ENCODE peak calls at places on chromosome 22, in four cellular contexts. One of them, this sample, is unnamed.

GRCh38 chr22:36280379-36280778 is 27.4 kb downstream of the APOL1 start:
- DNase-seq in heart left ventricle: no peak
- DNase-seq in lower lobe of right lung: no peak
- DNase-seq in neural progenitor cell: no peak
- DNase-seq in this sample: no peak

GRCh38 chr22:31126128-31126868 is 3.5 kb downstream of the INPP5J start:
- DNase-seq in heart left ventricle: no peak
- DNase-seq in neural progenitor cell: no peak
- DNase-seq in lower lobe of right lung: no peak
- DNase-seq in this sample: no peak

GRCh38 chr22:36101756-36102155 is 58.8 kb downstream of the APOL3 start:
- DNase-seq in lower lobe of right lung: no peak
- DNase-seq in neural progenitor cell: no peak
- DNase-seq in heart left ventricle: no peak
- DNase-seq in this sample: no peak

GRCh38 chr22:38766076-38766777 is 10.4 kb upstream of the SUN2 start:
- DNase-seq in neural progenitor cell: peak; percentile 77
- DNase-seq in heart left ventricle: no peak
- DNase-seq in lower lobe of right lung: peak; percentile 63
- DNase-seq in this sample: peak; percentile 32

GRCh38 chr22:50247748-50248147 is 2.9 kb upstream of the TUBGCP6 start:
- DNase-seq in heart left ventricle: no peak
- DNase-seq in lower lobe of right lung: no peak
- DNase-seq in neural progenitor cell: peak; percentile 66
- DNase-seq in this sample: no peak

GRCh38 chr22:37218771-37219411 is 6.6 kb upstream of the SSTR3 start:
- DNase-seq in neural progenitor cell: no peak
- DNase-seq in lower lobe of right lung: no peak
- DNase-seq in heart left ventricle: no peak
- DNase-seq in this sample: peak; percentile 96

GRCh38 chr22:37163618-37164534 is 14.2 kb upstream of the IL2RB start:
- DNase-seq in neural progenitor cell: no peak
- DNase-seq in heart left ventricle: no peak
- DNase-seq in lower lobe of right lung: peak; percentile 35
- DNase-seq in this sample: no peak

GRCh38 chr22:26903030-26903856 is 245.9 kb downstream of the MIAT start:
- DNase-seq in lower lobe of right lung: no peak
- DNase-seq in neural progenitor cell: peak; percentile 74
- DNase-seq in heart left ventricle: no peak
- DNase-seq in this sample: no peak

GRCh38 chr22:24474649-24475048 is 20.5 kb upstream of the UPB1 start:
- DNase-seq in neural progenitor cell: no peak
- DNase-seq in lower lobe of right lung: no peak
- DNase-seq in heart left ventricle: no peak
- DNase-seq in this sample: no peak

GRCh38 chr22:44451016-44451415 is 47.0 kb downstream of the RTL6 start:
- DNase-seq in lower lobe of right lung: no peak
- DNase-seq in neural progenitor cell: no peak
- DNase-seq in heart left ventricle: no peak
- DNase-seq in this sample: no peak

GRCh38 chr22:50576070-50576469 is 2.2 kb downstream of the CPT1B start:
- DNase-seq in heart left ventricle: no peak
- DNase-seq in neural progenitor cell: peak; percentile 61
- DNase-seq in lower lobe of right lung: no peak
- DNase-seq in this sample: no peak

GRCh38 chr22:27554106-27554814 is 247.3 kb downstream of the MN1 start:
- DNase-seq in heart left ventricle: no peak
- DNase-seq in neural progenitor cell: peak; percentile 40
- DNase-seq in lower lobe of right lung: no peak
- DNase-seq in this sample: no peak

GRCh38 chr22:17131686-17132085 is 10.5 kb upstream of the TMEM121B start:
- DNase-seq in lower lobe of right lung: no peak
- DNase-seq in heart left ventricle: no peak
- DNase-seq in neural progenitor cell: peak; percentile 65
- DNase-seq in this sample: no peak

GRCh38 chr22:37502342-37503182 is 16.4 kb upstream of the MFNG start:
- DNase-seq in lower lobe of right lung: peak; percentile 86
- DNase-seq in heart left ventricle: no peak
- DNase-seq in neural progenitor cell: no peak
- DNase-seq in this sample: no peak

GRCh38 chr22:32340437-32340836 is 17.2 kb upstream of the RFPL3 start:
- DNase-seq in lower lobe of right lung: no peak
- DNase-seq in neural progenitor cell: no peak
- DNase-seq in heart left ventricle: no peak
- DNase-seq in this sample: no peak

GRCh38 chr22:27573280-27573711 is 228.3 kb downstream of the MN1 start:
- DNase-seq in heart left ventricle: no peak
- DNase-seq in lower lobe of right lung: no peak
- DNase-seq in neural progenitor cell: peak; percentile 19
- DNase-seq in this sample: no peak

GRCh38 chr22:50360578-50360977 is 17.5 kb downstream of the PPP6R2 start:
- DNase-seq in heart left ventricle: no peak
- DNase-seq in lower lobe of right lung: no peak
- DNase-seq in neural progenitor cell: no peak
- DNase-seq in this sample: no peak

GRCh38 chr22:39148727-39149535 is 3.5 kb downstream of the CBX7 start:
- DNase-seq in heart left ventricle: peak; percentile 52
- DNase-seq in neural progenitor cell: peak; percentile 56
- DNase-seq in lower lobe of right lung: no peak
- DNase-seq in this sample: peak; percentile 71

GRCh38 chr22:44723801-44724200 is 21.8 kb downstream of the PRR5 start:
- DNase-seq in neural progenitor cell: no peak
- DNase-seq in lower lobe of right lung: no peak
- DNase-seq in heart left ventricle: no peak
- DNase-seq in this sample: no peak

GRCh38 chr22:42811510-42811909 is 45.6 kb downstream of the ARFGAP3 start:
- DNase-seq in heart left ventricle: no peak
- DNase-seq in neural progenitor cell: no peak
- DNase-seq in lower lobe of right lung: no peak
- DNase-seq in this sample: no peak
- H3K27me3 ChIP-seq in heart left ventricle: no peaks in the 10 kb centered on the region
- H3K27me3 ChIP-seq in neural progenitor cell: no peaks in the 10 kb centered on the region
- H3K27me3 ChIP-seq in lower lobe of right lung: no peaks in the 10 kb centered on the region
- H3K27me3 ChIP-seq in this sample: no peaks in the 10 kb centered on the region

GRCh38 chr22:46064236-46064965 is 85.9 kb upstream of the PPARA start:
- DNase-seq in neural progenitor cell: no peak
- DNase-seq in lower lobe of right lung: peak; percentile 39
- DNase-seq in heart left ventricle: no peak
- DNase-seq in this sample: no peak
- H3K27me3 ChIP-seq in neural progenitor cell: peaks cover 100% of the 10 kb centered on the region
- H3K27me3 ChIP-seq in lower lobe of right lung: no peaks in the 10 kb centered on the region
- H3K27me3 ChIP-seq in heart left ventricle: no peaks in the 10 kb centered on the region
- H3K27me3 ChIP-seq in this sample: no peaks in the 10 kb centered on the region

DNA sequence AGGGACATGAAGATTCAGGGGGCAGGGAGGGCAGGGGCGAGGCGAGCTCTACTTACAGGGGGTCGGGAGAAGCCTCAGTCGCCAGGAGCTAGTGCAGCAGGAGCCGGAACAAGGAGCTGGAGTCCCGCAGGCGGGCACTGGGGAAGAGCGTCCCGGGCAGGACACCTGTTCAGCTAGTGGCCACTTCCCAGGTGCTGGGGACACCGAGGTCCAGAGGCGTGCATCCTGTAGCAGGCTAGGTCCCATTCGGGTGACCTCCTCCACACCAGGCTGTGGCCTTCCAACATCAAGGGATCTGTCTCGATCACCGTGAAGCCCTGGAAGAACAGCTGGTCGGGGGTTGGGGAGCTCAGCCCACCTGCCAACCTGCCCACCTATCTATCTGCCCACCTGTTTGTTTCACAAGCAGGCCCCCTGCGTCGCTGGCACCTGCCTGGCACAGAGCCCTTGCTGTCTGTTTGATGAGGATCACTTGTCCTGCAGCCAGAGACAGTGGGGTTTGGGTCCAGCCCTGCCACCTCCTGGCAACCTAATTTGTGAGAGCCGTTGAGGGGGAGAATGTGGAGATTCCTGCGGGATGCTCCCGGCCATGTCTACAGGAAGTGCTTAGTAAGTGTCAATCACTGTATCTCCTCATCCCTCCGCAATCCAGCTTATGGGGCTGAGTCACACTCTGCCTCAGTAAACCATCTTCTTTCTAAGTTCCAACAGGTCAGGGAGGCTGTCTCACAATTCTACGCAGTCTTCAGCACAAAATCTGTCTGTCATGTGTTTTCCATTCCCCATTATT is 940.9 kb downstream of the BRD1 start:
- DNase-seq in lower lobe of right lung: peak; percentile 36
- DNase-seq in heart left ventricle: no peak
- DNase-seq in neural progenitor cell: no peak
- DNase-seq in this sample: no peak
- H3K27me3 ChIP-seq in lower lobe of right lung: peaks cover 13% of the 10 kb centered on the region
- H3K27me3 ChIP-seq in heart left ventricle: peaks cover 20% of the 10 kb centered on the region
- H3K27me3 ChIP-seq in neural progenitor cell: no peaks in the 10 kb centered on the region
- H3K27me3 ChIP-seq in this sample: no peaks in the 10 kb centered on the region

DNA sequence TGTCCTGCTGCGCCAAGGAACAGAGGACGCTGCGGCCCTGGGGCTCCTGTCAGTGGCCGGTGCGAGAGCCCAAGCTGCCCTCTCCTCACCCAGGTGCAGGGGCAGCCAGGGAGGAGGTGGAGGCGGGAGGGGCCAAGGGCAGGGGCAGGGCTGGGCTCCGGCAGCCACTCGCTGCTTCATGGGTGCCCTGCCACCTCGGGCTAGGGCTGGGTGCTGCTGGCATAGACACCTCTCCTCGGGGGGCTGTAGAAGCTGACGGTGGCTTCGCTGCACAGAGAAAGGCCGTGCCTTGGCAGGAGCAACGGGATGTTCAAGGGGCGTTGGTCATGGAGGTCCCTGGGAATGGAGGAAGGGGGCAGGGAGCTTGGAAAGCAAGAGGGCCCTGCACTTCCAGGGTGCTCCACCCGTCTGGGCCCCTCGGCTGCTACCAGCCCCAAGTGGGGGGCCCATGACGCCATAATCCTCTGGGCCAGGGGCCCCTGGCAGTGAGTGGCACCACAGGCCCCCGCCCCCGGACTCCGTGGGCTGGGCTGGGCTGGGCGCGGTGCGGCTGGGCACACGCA is 1.6 kb upstream of the TBX1 start:
- DNase-seq in heart left ventricle: no peak
- DNase-seq in lower lobe of right lung: no peak
- DNase-seq in neural progenitor cell: no peak
- DNase-seq in this sample: no peak
- H3K27me3 ChIP-seq in heart left ventricle: peaks cover 94% of the 10 kb centered on the region
- H3K27me3 ChIP-seq in lower lobe of right lung: peaks cover 92% of the 10 kb centered on the region
- H3K27me3 ChIP-seq in neural progenitor cell: peaks cover 99% of the 10 kb centered on the region
- H3K27me3 ChIP-seq in this sample: peaks cover 11% of the 10 kb centered on the region

DNA sequence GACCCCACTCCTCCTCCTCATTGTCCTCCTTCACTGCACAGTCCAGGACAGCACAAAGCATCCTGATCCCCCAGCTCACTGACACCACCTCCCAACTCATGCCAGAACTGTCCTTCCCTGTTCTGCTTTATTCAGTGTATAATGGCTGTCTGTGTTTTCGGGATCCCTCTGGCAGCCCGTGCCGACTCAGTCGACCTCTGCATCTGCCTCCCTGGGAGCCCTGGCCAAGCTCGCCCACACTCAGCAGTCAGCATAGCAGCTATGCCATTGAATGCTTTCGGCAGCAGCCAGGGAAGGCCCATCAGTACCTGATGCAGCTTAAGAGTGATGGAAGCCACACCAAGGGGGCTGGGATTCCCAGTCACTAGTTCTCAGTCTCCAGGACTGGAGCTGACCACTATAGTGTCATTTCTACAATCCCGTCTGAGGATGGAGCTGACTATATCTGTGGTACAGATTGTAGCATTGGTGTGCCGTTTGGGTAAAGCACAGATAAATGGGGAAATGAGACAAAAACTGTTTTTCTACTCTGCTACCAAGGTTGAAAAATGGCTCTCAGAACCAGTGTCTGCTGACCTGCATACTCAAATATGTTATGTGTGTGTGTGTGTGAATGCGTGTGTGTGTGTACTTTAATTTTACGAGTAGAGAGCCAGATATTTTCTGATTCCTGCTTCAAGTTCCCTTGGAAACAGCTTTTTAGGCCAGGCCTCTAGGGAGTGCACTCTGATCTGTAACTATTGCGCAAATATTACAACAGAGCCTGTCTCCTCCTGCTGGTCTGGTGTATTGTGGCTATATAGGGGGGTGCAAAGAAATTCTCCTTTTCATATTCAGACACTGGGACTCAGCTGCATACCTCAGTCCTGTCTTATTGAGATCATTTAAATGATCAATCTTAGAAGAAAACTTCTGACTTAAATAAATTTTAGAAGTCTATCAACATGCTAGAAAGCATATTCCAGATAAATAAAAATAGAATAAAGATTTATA is 78.8 kb upstream of the TOP3B start:
- DNase-seq in lower lobe of right lung: no peak
- DNase-seq in heart left ventricle: peak; percentile 53
- DNase-seq in neural progenitor cell: no peak
- DNase-seq in this sample: no peak
- H3K27me3 ChIP-seq in lower lobe of right lung: peaks cover 21% of the 10 kb centered on the region
- H3K27me3 ChIP-seq in heart left ventricle: peaks cover 11% of the 10 kb centered on the region
- H3K27me3 ChIP-seq in neural progenitor cell: peaks cover 87% of the 10 kb centered on the region
- H3K27me3 ChIP-seq in this sample: no peaks in the 10 kb centered on the region

DNA sequence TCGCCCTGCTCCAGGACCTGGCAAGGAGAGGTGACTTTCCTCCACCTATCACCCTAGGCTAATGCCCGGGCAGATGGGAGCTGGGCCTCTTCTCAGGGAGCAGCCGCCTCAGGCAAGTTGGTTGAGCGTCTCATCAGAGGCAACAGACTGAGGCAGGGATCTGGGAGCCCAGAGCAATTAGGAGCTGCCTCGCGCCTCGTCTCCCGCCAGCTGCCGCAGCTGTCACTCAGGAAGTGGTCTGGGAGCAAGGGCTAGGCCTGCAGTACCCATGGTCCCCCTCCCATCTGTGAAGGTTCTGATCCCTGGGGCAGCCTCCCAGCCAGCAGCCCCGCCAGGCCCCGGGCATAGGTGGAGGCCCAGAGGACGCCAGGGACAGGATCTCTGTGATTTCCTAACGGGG is 4.6 kb upstream of the CABP7 start:
- DNase-seq in heart left ventricle: no peak
- DNase-seq in neural progenitor cell: no peak
- DNase-seq in lower lobe of right lung: no peak
- DNase-seq in this sample: no peak
- H3K27me3 ChIP-seq in heart left ventricle: peaks cover 43% of the 10 kb centered on the region
- H3K27me3 ChIP-seq in neural progenitor cell: peaks cover 38% of the 10 kb centered on the region
- H3K27me3 ChIP-seq in lower lobe of right lung: peaks cover 49% of the 10 kb centered on the region
- H3K27me3 ChIP-seq in this sample: no peaks in the 10 kb centered on the region

DNA sequence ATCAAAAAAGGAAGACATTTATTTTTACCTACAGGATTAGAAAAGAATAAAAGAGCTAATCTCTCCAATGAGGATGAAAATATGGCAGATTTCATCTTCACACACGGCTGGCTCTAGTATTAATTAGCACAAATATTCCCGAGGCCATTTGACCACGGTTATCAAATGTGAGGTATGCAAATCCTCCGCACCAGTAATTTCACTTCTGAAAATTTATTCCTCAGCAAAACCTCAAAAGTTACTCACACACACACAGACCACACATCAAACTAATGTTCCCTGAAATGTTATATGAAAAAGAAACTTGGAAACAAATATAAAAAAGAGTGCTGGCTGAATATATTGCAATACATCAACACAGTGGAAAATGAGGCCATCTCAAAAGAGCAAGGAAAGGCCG is 32.8 kb downstream of the CELSR1 start:
- DNase-seq in neural progenitor cell: no peak
- DNase-seq in heart left ventricle: no peak
- DNase-seq in lower lobe of right lung: no peak
- DNase-seq in this sample: no peak
- H3K27me3 ChIP-seq in neural progenitor cell: no peaks in the 10 kb centered on the region
- H3K27me3 ChIP-seq in heart left ventricle: no peaks in the 10 kb centered on the region
- H3K27me3 ChIP-seq in lower lobe of right lung: peaks cover 14% of the 10 kb centered on the region
- H3K27me3 ChIP-seq in this sample: no peaks in the 10 kb centered on the region

GRCh38 chr22:35014812-35015211 is 51.1 kb upstream of the ISX start:
- DNase-seq in heart left ventricle: no peak
- DNase-seq in lower lobe of right lung: no peak
- DNase-seq in neural progenitor cell: no peak
- DNase-seq in this sample: no peak
- H3K27me3 ChIP-seq in heart left ventricle: no peaks in the 10 kb centered on the region
- H3K27me3 ChIP-seq in lower lobe of right lung: no peaks in the 10 kb centered on the region
- H3K27me3 ChIP-seq in neural progenitor cell: no peaks in the 10 kb centered on the region
- H3K27me3 ChIP-seq in this sample: no peaks in the 10 kb centered on the region

GRCh38 chr22:43428005-43428485 is 16.2 kb downstream of the MPPED1 start:
- DNase-seq in lower lobe of right lung: peak; percentile 20
- DNase-seq in neural progenitor cell: no peak
- DNase-seq in heart left ventricle: no peak
- DNase-seq in this sample: no peak
- H3K27me3 ChIP-seq in lower lobe of right lung: peaks cover 63% of the 10 kb centered on the region
- H3K27me3 ChIP-seq in neural progenitor cell: peaks cover 12% of the 10 kb centered on the region
- H3K27me3 ChIP-seq in heart left ventricle: peaks cover 68% of the 10 kb centered on the region
- H3K27me3 ChIP-seq in this sample: peaks cover 3% of the 10 kb centered on the region